ENCODE peak calls at places on chromosomes 13 and 19, in seven cellular contexts. S, R, H, Z, C, D and J are unnamed samples.
A peak's percentile ranks its signal among the peaks of the same experiment; 100 is the strongest.

GRCh38 chr19:38685666-38686529 is 38.4 kb downstream of the ACTN4 start:
- DNase-seq in S (no peak), R (no peak), H (peak; percentile 61), Z (no peak), C (no peak), D (peak; percentile 83), J (no peak)

GRCh38 chr13:45373116-45373606 is 32.2 kb upstream of the TPT1 start:
- DNase-seq in S (no peak), R (no peak), H (no peak), Z (no peak), C (no peak), D (no peak), J (no peak)

GRCh38 chr19:38173324-38174041 is 50.5 kb downstream of the DPF1 start:
- DNase-seq in S (no peak), R (peak; percentile 67), H (no peak), Z (no peak), C (no peak), D (peak; percentile 74), J (no peak)

GRCh38 chr13:42109957-42110356 is 61.5 kb downstream of the DGKH start:
- DNase-seq in S (no peak), R (no peak), H (no peak), Z (no peak), C (no peak), D (no peak), J (no peak)

GRCh38 chr13:95608640-95609280 is 35.7 kb downstream of the DZIP1 start:
- DNase-seq in S (no peak), R (no peak), H (no peak), Z (no peak), C (no peak), D (peak; percentile 34), J (no peak)

GRCh38 chr19:6198896-6199239 is 63.4 kb downstream of the ACSBG2 start:
- DNase-seq in S (no peak), R (no peak), H (no peak), Z (no peak), C (no peak), D (no peak), J (no peak)

GRCh38 chr13:107392205-107392604 is 823.1 kb downstream of the LIG4 start:
- DNase-seq in S (no peak), R (no peak), H (no peak), Z (no peak), C (no peak), D (no peak), J (no peak)

GRCh38 chr13:99572131-99572530 is 70.9 kb downstream of the TM9SF2 start:
- DNase-seq in S (no peak), R (no peak), H (no peak), Z (no peak), C (no peak), D (no peak), J (no peak)

GRCh38 chr19:50780753-50781480 is 9.3 kb upstream of the ACP4 start:
- DNase-seq in S (no peak), R (no peak), H (no peak), Z (no peak), C (no peak), D (no peak), J (no peak)

GRCh38 chr19:40604647-40605200 is 3.6 kb downstream of the LTBP4 start:
- DNase-seq in S (no peak), R (no peak), H (peak; percentile 36), Z (no peak), C (no peak), D (no peak), J (no peak)

GRCh38 chr19:14516746-14517438 is 1.3 kb downstream of the DNAJB1 start:
- DNase-seq in S (no peak), R (no peak), H (no peak), Z (no peak), C (no peak), D (no peak), J (no peak)

GRCh38 chr13:101757446-101758039 is 305.1 kb downstream of the ITGBL1 start:
- DNase-seq in S (no peak), R (no peak), H (no peak), Z (no peak), C (no peak), D (peak; percentile 71), J (peak; percentile 7)

GRCh38 chr19:47240996-47241918 is 10.3 kb upstream of the BBC3 start:
- DNase-seq in S (peak; percentile 72), R (peak; percentile 67), H (peak; percentile 96), Z (no peak), C (peak; percentile 90), D (peak; percentile 72), J (peak; percentile 95)

GRCh38 chr19:3029070-3029923 is at the start of gene TLE2:
- DNase-seq in S (no peak), R (no peak), H (no peak), Z (no peak), C (no peak), D (no peak), J (no peak)

GRCh38 chr19:42129399-42130253 is 2.6 kb downstream of the POU2F2 start:
- DNase-seq in S (no peak), R (no peak), H (no peak), Z (no peak), C (no peak), D (peak; percentile 86), J (no peak)

GRCh38 chr19:42420055-42420544 is 7.1 kb downstream of the LIPE start:
- DNase-seq in S (peak; percentile 74), R (no peak), H (peak; percentile 75), Z (peak; percentile 98), C (peak; percentile 70), D (peak; percentile 29), J (peak; percentile 65)

GRCh38 chr13:26499209-26499601 is 58.3 kb upstream of the WASF3 start:
- DNase-seq in S (no peak), R (no peak), H (peak; percentile 20), Z (no peak), C (no peak), D (no peak), J (no peak)

GRCh38 chr13:33015791-33016323 is 366 bp upstream of the KL start:
- DNase-seq in S (no peak), R (no peak), H (peak; percentile 14), Z (no peak), C (no peak), D (no peak), J (no peak)

GRCh38 chr19:8252922-8253589 is 43.9 kb downstream of the CERS4 start:
- DNase-seq in S (peak; percentile 85), R (peak; percentile 36), H (peak; percentile 82), Z (peak; percentile 91), C (peak; percentile 74), D (peak; percentile 80), J (peak; percentile 87)

GRCh38 chr19:35135389-35135909 is 590 bp upstream of the LGI4 start:
- DNase-seq in S (peak; percentile 65), R (no peak), H (peak; percentile 89), Z (peak; percentile 99), C (peak; percentile 32), D (peak; percentile 65), J (peak; percentile 29)

GRCh38 chr13:42798118-42798517 is 16.7 kb downstream of the FAM216B start:
- DNase-seq in S (no peak), R (no peak), H (no peak), Z (no peak), C (no peak), D (no peak), J (no peak)

GRCh38 chr13:110711778-110712070 is 1.8 kb upstream of the ING1 start:
- DNase-seq in S (no peak), R (no peak), H (no peak), Z (no peak), C (no peak), D (peak; percentile 32), J (no peak)

GRCh38 chr13:72390909-72391308 is 336.5 kb downstream of the MZT1 start:
- DNase-seq in S (no peak), R (no peak), H (no peak), Z (no peak), C (no peak), D (no peak), J (no peak)

GRCh38 chr19:35357867-35358573 is at the start of gene FFAR3:
- DNase-seq in S (no peak), R (no peak), H (peak; percentile 14), Z (no peak), C (no peak), D (peak; percentile 37), J (no peak)

GRCh38 chr19:4730740-4731171 is 7.1 kb upstream of the DPP9 start:
- DNase-seq in S (peak; percentile 63), R (no peak), H (peak; percentile 57), Z (peak; percentile 37), C (peak; percentile 55), D (no peak), J (peak; percentile 45)

GRCh38 chr13:100534147-100534818 is 54.3 kb downstream of the GGACT start:
- DNase-seq in S (no peak), R (no peak), H (no peak), Z (no peak), C (no peak), D (no peak), J (no peak)

GRCh38 chr19:10471909-10472308 is 31.2 kb downstream of the KEAP1 start:
- DNase-seq in S (no peak), R (no peak), H (no peak), Z (peak; percentile 45), C (no peak), D (peak; percentile 58), J (no peak)

GRCh38 chr19:38669532-38669931 is 22.1 kb downstream of the ACTN4 start:
- DNase-seq in S (no peak), R (no peak), H (no peak), Z (no peak), C (no peak), D (no peak), J (peak; percentile 71)

GRCh38 chr13:66424417-66424816 is 805.7 kb downstream of the PCDH9 start:
- DNase-seq in S (no peak), R (no peak), H (no peak), Z (no peak), C (no peak), D (peak; percentile 68), J (no peak)

GRCh38 chr19:3161453-3161852 is 17.1 kb upstream of the S1PR4 start:
- DNase-seq in S (no peak), R (no peak), H (no peak), Z (no peak), C (no peak), D (peak; percentile 34), J (no peak)

GRCh38 chr13:93004919-93005318 is 221.7 kb upstream of the GPC6 start:
- DNase-seq in S (no peak), R (no peak), H (no peak), Z (peak; percentile 0), C (no peak), D (peak; percentile 37), J (no peak)